ENCODE peak calls at places on chromosomes 3 and 15, in six cellular contexts. F, A, N, Q, V and X are unnamed samples.

GRCh38 chr15:95932141-95932540 is 398.4 kb upstream of the NR2F2 start:
- DNase-seq in V (no peak), A (no peak), F (no peak), Q (no peak), N (no peak), X (no peak)

GRCh38 chr3:167852216-167852615 is 116.7 kb downstream of the SERPINI1 start:
- DNase-seq in N (no peak), Q (no peak), A (no peak), F (peak; percentile 38), V (no peak), X (no peak)

GRCh38 chr3:11288021-11288491 is 15.9 kb downstream of the ATG7 start:
- DNase-seq in Q (no peak), F (peak; percentile 77), N (no peak), V (no peak), A (no peak), X (no peak)

GRCh38 chr3:112143251-112143650 is 10.2 kb upstream of the GCSAM start:
- DNase-seq in Q (no peak), V (no peak), A (no peak), F (no peak), N (no peak), X (no peak)

GRCh38 chr15:41861736-41862356 is 23.2 kb downstream of the PLA2G4B start:
- DNase-seq in N (no peak), V (no peak), Q (no peak), A (no peak), F (no peak), X (no peak)

GRCh38 chr3:189588061-189588817 is 43.0 kb upstream of the TP63 start:
- DNase-seq in N (no peak), F (peak; percentile 97), V (no peak), A (no peak), Q (no peak), X (no peak)

GRCh38 chr3:116896116-116896515 is 186.5 kb downstream of the TUSC7 start:
- DNase-seq in A (no peak), F (no peak), Q (no peak), V (no peak), N (peak; percentile 7), X (no peak)

GRCh38 chr15:101056366-101057334 is 137.5 kb downstream of the LRRK1 start:
- DNase-seq in A (no peak), Q (peak; percentile 41), F (no peak), V (no peak), N (peak; percentile 1), X (no peak)

GRCh38 chr3:15291589-15292541 is 40.5 kb downstream of the SH3BP5 start:
- DNase-seq in V (peak; percentile 81), Q (no peak), A (no peak), N (no peak), F (peak; percentile 75), X (peak; percentile 59)

GRCh38 chr15:26628879-26629529 is 143.9 kb downstream of the GABRB3 start:
- DNase-seq in N (peak; percentile 56), Q (peak; percentile 86), F (peak; percentile 26), A (peak; percentile 85), V (no peak), X (no peak)

GRCh38 chr15:69451951-69452701 is 492 bp upstream of the RPLP1 start:
- DNase-seq in V (peak; percentile 54), F (peak; percentile 71), A (peak; percentile 63), N (peak; percentile 15), Q (no peak), X (no peak)

GRCh38 chr15:67691450-67691849 is 133.9 kb upstream of the SKOR1 start:
- DNase-seq in V (no peak), F (no peak), N (no peak), A (no peak), Q (no peak), X (no peak)

GRCh38 chr15:100651253-100651652 is 48.9 kb downstream of the ASB7 start:
- DNase-seq in V (no peak), A (no peak), F (peak; percentile 16), Q (no peak), N (no peak), X (no peak)

GRCh38 chr3:15204005-15204404 is 2.0 kb upstream of the CAPN7 start:
- DNase-seq in V (no peak), N (peak; percentile 23), F (no peak), Q (no peak), A (no peak), X (no peak)

GRCh38 chr3:46442591-46443530 is 21.8 kb downstream of the LTF start:
- DNase-seq in A (no peak), N (peak; percentile 66), F (peak; percentile 64), Q (no peak), V (no peak), X (peak; percentile 63)

GRCh38 chr15:70424937-70425411 is 327.3 kb upstream of the TLE3 start:
- DNase-seq in A (no peak), Q (no peak), V (no peak), F (no peak), N (no peak), X (no peak)

GRCh38 chr3:70803317-70803716 is 490.9 kb upstream of the MDFIC2 start:
- DNase-seq in N (no peak), V (no peak), Q (no peak), A (no peak), F (no peak), X (no peak)

GRCh38 chr3:33420966-33421365 is 19.2 kb downstream of the UBP1 start:
- DNase-seq in A (no peak), F (no peak), N (no peak), V (no peak), Q (no peak), X (no peak)
- TF ChIP-seq CTCF in A (no peak), F (no peak), N (no peak), V (peak; percentile 7), Q (peak; percentile 47), X (no peak)

DNA sequence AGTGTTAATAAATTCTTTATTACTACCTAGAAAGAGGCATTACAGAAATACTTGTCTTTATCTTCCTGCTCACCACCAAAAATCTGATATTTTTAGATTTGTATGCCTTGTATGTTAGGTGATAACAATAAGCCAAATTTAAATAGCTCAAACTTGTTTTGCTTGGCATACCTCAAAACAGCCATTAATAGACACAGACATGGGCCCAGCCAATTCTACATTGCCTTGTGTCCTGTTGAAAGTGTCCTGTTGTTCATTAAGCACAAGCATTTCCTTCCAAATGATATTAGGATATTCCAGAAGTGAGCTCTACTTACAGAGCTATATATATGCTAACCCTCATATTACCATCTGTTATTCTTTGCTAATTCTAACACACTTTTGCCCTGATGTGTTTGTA is 438.6 kb upstream of the ZNF385D start:
- DNase-seq in F (no peak), A (no peak), Q (no peak), N (no peak), V (no peak), X (no peak)
- TF ChIP-seq CTCF in F (no peak), A (no peak), Q (no peak), N (no peak), V (no peak), X (no peak)

GRCh38 chr3:48997102-48997637 is 7.1 kb downstream of the P4HTM start:
- DNase-seq in N (no peak), V (no peak), Q (no peak), A (no peak), F (no peak), X (no peak)
- TF ChIP-seq CTCF in N (no peak), V (no peak), Q (peak; percentile 20), A (no peak), F (no peak), X (no peak)

DNA sequence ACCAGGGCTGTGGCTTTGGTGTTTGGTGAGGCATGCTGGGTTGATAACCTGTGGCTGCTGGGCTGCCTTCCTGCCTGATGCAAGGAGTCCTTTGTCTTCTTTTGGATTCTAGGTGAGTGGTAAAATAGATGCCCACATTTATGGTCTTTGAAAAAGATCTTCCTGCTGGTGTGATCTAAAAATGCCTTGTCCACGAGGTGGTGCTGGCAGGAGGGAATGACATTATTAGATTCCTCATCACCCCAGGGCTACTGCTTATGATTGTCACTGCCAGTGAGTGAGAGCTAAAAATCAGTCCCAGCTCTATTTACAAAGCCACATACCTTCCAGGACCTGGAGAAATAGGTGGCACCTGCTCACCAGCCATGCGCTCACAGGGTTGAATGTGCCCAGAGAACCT is 355.5 kb upstream of the ROPN1 start:
- DNase-seq in N (no peak), V (no peak), A (no peak), F (no peak), Q (no peak), X (no peak)
- TF ChIP-seq CTCF in N (no peak), V (no peak), A (no peak), F (no peak), Q (no peak), X (no peak)

GRCh38 chr3:152539191-152539764 is 270.5 kb downstream of the MBNL1 start:
- DNase-seq in F (no peak), V (no peak), Q (no peak), A (no peak), N (no peak), X (no peak)
- TF ChIP-seq CTCF in F (peak; percentile 8), V (peak; percentile 39), Q (peak; percentile 58), A (no peak), N (no peak), X (no peak)

GRCh38 chr3:43742935-43743334 is 52.2 kb downstream of the ABHD5 start:
- DNase-seq in N (no peak), Q (no peak), V (no peak), A (no peak), F (peak; percentile 71), X (no peak)
- TF ChIP-seq CTCF in N (peak; percentile 22), Q (peak; percentile 48), V (peak; percentile 15), A (no peak), F (peak; percentile 46), X (no peak)

GRCh38 chr15:91258436-91258779 is 158.4 kb downstream of the SV2B start:
- DNase-seq in V (no peak), F (no peak), A (no peak), Q (no peak), N (no peak), X (peak; percentile 12)
- TF ChIP-seq CTCF in V (no peak), F (no peak), A (no peak), Q (peak; percentile 49), N (no peak), X (no peak)

GRCh38 chr3:68206524-68207117 is 552.2 kb upstream of the SUCLG2 start:
- DNase-seq in A (no peak), V (no peak), F (no peak), Q (no peak), N (no peak), X (no peak)
- TF ChIP-seq CTCF in A (no peak), V (no peak), F (no peak), Q (peak; percentile 14), N (no peak), X (no peak)